ENCODE peak calls at places on chromosomes 12 and 14, in nine cellular contexts. X is H54; K is activated naive CD8-positive, alpha-beta T cell treated with anti-CD3 and anti-CD28 coated beads, Interleukin-2, amount 50 U/mL, for 24 hours; J is suprapubic skin; R is NCI-H446 treated with DMSO at 0.1 percent for 48 hours; Q is AG09319; G is LoVo; V is left cardiac atrium; P is activated gamma-delta T cell treated with Interleukin-2 at 50 U/mL for 16 hours. Y is an unnamed sample.
A peak's percentile ranks its signal among the peaks of the same experiment; 100 is the strongest.

GRCh38 chr14:98858158-98858557 is 413.8 kb downstream of the BCL11B start:
- DNase-seq in X (no peak), G (no peak), K (no peak), P (no peak), Q (no peak), V (no peak), J (no peak), R (no peak), Y (no peak)

GRCh38 chr14:72714094-72714493 is 179.8 kb downstream of the DPF3 start:
- DNase-seq in J (no peak), G (no peak), K (peak; percentile 54), P (peak; percentile 58), X (no peak), R (no peak), V (no peak), Q (no peak), Y (no peak)

GRCh38 chr14:33186656-33187055 is 248.0 kb downstream of the NPAS3 start:
- DNase-seq in P (no peak), Q (no peak), J (no peak), R (no peak), K (no peak), X (no peak), V (no peak), G (no peak), Y (no peak)

GRCh38 chr14:61780125-61780524 is 17.9 kb downstream of the SNAPC1 start:
- DNase-seq in K (no peak), X (no peak), Q (no peak), G (no peak), J (no peak), V (no peak), P (no peak), R (no peak), Y (no peak)

GRCh38 chr12:124394462-124395128 is 99.7 kb downstream of the RFLNA start:
- DNase-seq in X (no peak), P (no peak), J (no peak), K (no peak), R (peak; percentile 8), G (no peak), Q (no peak), V (no peak), Y (no peak)

GRCh38 chr12:75476076-75476475 is 4.5 kb upstream of the GLIPR1 start:
- DNase-seq in Q (no peak), X (no peak), R (no peak), P (no peak), V (no peak), G (no peak), J (no peak), K (peak; percentile 53), Y (no peak)

GRCh38 chr14:100731011-100731670 is 4.4 kb downstream of the DLK1 start:
- DNase-seq in G (no peak), Q (no peak), J (no peak), X (no peak), P (no peak), K (no peak), V (peak; percentile 3), R (no peak), Y (no peak)

GRCh38 chr14:37594238-37594915 is 672 bp downstream of the FOXA1 start:
- DNase-seq in X (peak; percentile 70), P (no peak), K (peak; percentile 41), G (peak; percentile 85), J (peak; percentile 74), Q (peak; percentile 44), R (peak; percentile 70), V (peak; percentile 47), Y (peak; percentile 90)

GRCh38 chr14:51507556-51508511 is 143.9 kb upstream of the FRMD6 start:
- DNase-seq in J (no peak), R (peak; percentile 93), V (peak; percentile 57), X (no peak), P (no peak), G (no peak), K (no peak), Q (peak; percentile 42), Y (peak; percentile 62)

GRCh38 chr12:112868459-112869041 is 38.2 kb upstream of the OAS1 start:
- DNase-seq in P (no peak), V (no peak), K (no peak), X (no peak), G (peak; percentile 34), J (no peak), R (no peak), Q (no peak), Y (no peak)

GRCh38 chr12:2864198-2864597 is 7.4 kb upstream of the TEX52 start:
- DNase-seq in V (no peak), R (no peak), G (no peak), J (no peak), X (no peak), K (no peak), Q (no peak), P (no peak), Y (no peak)

GRCh38 chr12:42510823-42511222 is 78.7 kb downstream of the PRICKLE1 start:
- DNase-seq in P (no peak), G (peak; percentile 39), K (no peak), X (no peak), Q (no peak), V (no peak), R (no peak), J (no peak), Y (no peak)

GRCh38 chr14:61528591-61529021 is 166.7 kb upstream of the HIF1A start:
- DNase-seq in K (no peak), Q (no peak), J (no peak), R (no peak), V (no peak), X (peak; percentile 45), G (no peak), P (no peak), Y (no peak)

GRCh38 chr12:89504560-89505346 is 19.8 kb downstream of the GALNT4 start:
- DNase-seq in G (no peak), V (no peak), J (no peak), R (no peak), P (no peak), X (no peak), K (no peak), Q (no peak), Y (no peak)

GRCh38 chr14:68564236-68564825 is 228.5 kb downstream of the ZFP36L1 start:
- DNase-seq in R (no peak), J (peak; percentile 65), X (no peak), Q (no peak), K (no peak), V (no peak), G (no peak), P (no peak), Y (no peak)

GRCh38 chr12:109710747-109711595 is 2.7 kb upstream of the FAM222A start:
- DNase-seq in K (no peak), Q (no peak), X (peak; percentile 88), G (no peak), V (no peak), R (no peak), P (no peak), J (no peak), Y (no peak)

Y was measured in prostate gland.